ENCODE peak calls at places on chromosomes 6 and 20, in eight cellular contexts. Q, F, U, M, B, D, S and R are unnamed samples.

GRCh38 chr6:49912193-49912592 is 45.9 kb upstream of the CRISP1 start:
- DNase-seq in F (no peak), U (no peak), B (no peak), S (no peak), M (no peak), Q (no peak), D (no peak), R (no peak)

GRCh38 chr6:47767102-47767501 is 14.7 kb upstream of the OPN5 start:
- DNase-seq in U (no peak), M (no peak), D (no peak), B (no peak), S (no peak), F (no peak), Q (no peak), R (no peak)

GRCh38 chr6:147201885-147202515 is 2.2 kb upstream of the STXBP5 start:
- DNase-seq in F (peak; percentile 91), M (peak; percentile 19), S (no peak), D (peak; percentile 75), U (peak; percentile 81), Q (peak; percentile 27), B (no peak), R (peak; percentile 0)

GRCh38 chr6:36463686-36464085 is 20.9 kb downstream of the KCTD20 start:
- DNase-seq in Q (no peak), B (no peak), M (peak; percentile 59), U (no peak), S (no peak), D (no peak), F (no peak), R (no peak)

GRCh38 chr6:91534614-91535013 is 947.7 kb upstream of the MAP3K7 start:
- DNase-seq in D (peak; percentile 13), Q (no peak), B (no peak), F (no peak), M (no peak), S (no peak), U (no peak), R (no peak)

GRCh38 chr20:6828794-6829423 is 61.4 kb downstream of the BMP2 start:
- DNase-seq in D (peak; percentile 88), M (peak; percentile 25), S (no peak), B (no peak), Q (peak; percentile 35), F (peak; percentile 68), U (peak; percentile 63), R (no peak)

GRCh38 chr6:11093065-11093590 is 506 bp upstream of the SMIM13 start:
- DNase-seq in Q (no peak), B (no peak), D (no peak), U (peak; percentile 48), M (no peak), F (no peak), S (no peak), R (no peak)

GRCh38 chr6:133360194-133360593 is 119.0 kb downstream of the EYA4 start:
- DNase-seq in U (no peak), F (no peak), B (no peak), S (no peak), Q (no peak), M (no peak), D (no peak), R (no peak)

GRCh38 chr6:111600588-111601440 is 4.9 kb downstream of the TRAF3IP2 start:
- DNase-seq in B (no peak), D (no peak), S (no peak), M (no peak), Q (no peak), F (no peak), U (no peak), R (no peak)

GRCh38 chr20:40880063-40880715 is 148.4 kb upstream of the TOP1 start:
- DNase-seq in B (no peak), Q (no peak), U (no peak), S (no peak), F (peak; percentile 32), M (no peak), D (no peak), R (no peak)

GRCh38 chr6:6591778-6592388 is 3.4 kb downstream of the LY86 start:
- DNase-seq in B (no peak), D (no peak), Q (no peak), F (peak; percentile 98), U (no peak), S (no peak), M (no peak), R (no peak)

GRCh38 chr20:11796041-11796440 is 121.7 kb upstream of the BTBD3 start:
- DNase-seq in Q (no peak), U (no peak), B (no peak), M (peak; percentile 8), S (no peak), D (no peak), F (no peak), R (no peak)

GRCh38 chr6:152206072-152206818 is 398.8 kb downstream of the ESR1 start:
- DNase-seq in M (peak; percentile 11), B (no peak), U (peak; percentile 28), S (peak; percentile 41), F (peak; percentile 55), D (peak; percentile 24), Q (peak; percentile 64), R (peak; percentile 11)

GRCh38 chr6:68473433-68474210 is 161.5 kb upstream of the ADGRB3 start:
- DNase-seq in D (no peak), F (no peak), M (no peak), B (no peak), U (no peak), Q (no peak), S (no peak), R (no peak)

GRCh38 chr6:125752773-125753172 is 3.3 kb downstream of the HEY2 start:
- DNase-seq in F (no peak), U (no peak), D (no peak), M (no peak), Q (no peak), B (no peak), S (no peak), R (no peak)

GRCh38 chr6:74932214-74932923 is 273.5 kb downstream of the COL12A1 start:
- DNase-seq in F (peak; percentile 3), B (no peak), U (no peak), Q (no peak), S (no peak), M (peak; percentile 23), D (peak; percentile 11), R (no peak)

GRCh38 chr20:62999580-62999979 is 7.2 kb downstream of the BHLHE23 start:
- DNase-seq in S (no peak), Q (no peak), D (no peak), B (no peak), M (no peak), F (peak; percentile 78), U (no peak), R (no peak)